ENCODE peak calls at places on chromosomes 13 and 19, in nine cellular contexts. G is left ventricle myocardium inferior; V is CD4-positive, alpha-beta memory T cell; I is cardiac muscle cell; M is ovary; C is neural progenitor cell; F is astrocyte; U is A549; H is PC-3. R is an unnamed sample.

GRCh38 chr13:37602743-37603381 is 4.3 kb upstream of the POSTN start:
- DNase-seq in G (no peak), I (peak; percentile 16), H (peak; percentile 6), V (no peak), C (no peak), F (no peak), M (no peak), U (no peak), R (no peak)

GRCh38 chr19:30492581-30492980 is 120.4 kb downstream of the ZNF536 start:
- DNase-seq in F (no peak), M (no peak), V (no peak), U (no peak), C (no peak), H (no peak), G (no peak), I (no peak), R (peak; percentile 73)

GRCh38 chr19:3700242-3701032 is at the start of gene PIP5K1C:
- DNase-seq in V (peak; percentile 86), G (peak; percentile 91), I (peak; percentile 95), C (peak; percentile 97), H (peak; percentile 79), M (peak; percentile 95), U (peak; percentile 83), F (peak; percentile 38), R (peak; percentile 78)

GRCh38 chr19:10399878-10400277 is 3.5 kb downstream of the CDC37 start:
- DNase-seq in M (no peak), V (no peak), H (no peak), I (no peak), C (no peak), U (no peak), F (no peak), G (peak; percentile 71), R (no peak)

GRCh38 chr19:17765069-17765618 is 13.9 kb downstream of the FCHO1 start:
- DNase-seq in I (no peak), C (no peak), U (peak; percentile 92), H (peak; percentile 83), G (peak; percentile 55), F (no peak), V (no peak), M (no peak), R (no peak)

GRCh38 chr19:4730740-4731171 is 7.1 kb upstream of the DPP9 start:
- DNase-seq in C (no peak), H (peak; percentile 53), M (no peak), V (peak; percentile 65), I (no peak), U (no peak), F (no peak), G (no peak), R (no peak)

GRCh38 chr13:68551701-68552522 is 1321.8 kb upstream of the PCDH9 start:
- DNase-seq in M (no peak), G (no peak), U (no peak), C (no peak), F (no peak), V (no peak), I (no peak), H (peak; percentile 10), R (no peak)

GRCh38 chr13:92196566-92197256 is 798.3 kb downstream of the GPC5 start:
- DNase-seq in G (no peak), M (no peak), V (no peak), I (no peak), H (no peak), U (no peak), F (no peak), C (no peak), R (no peak)

GRCh38 chr13:95608640-95609280 is 35.7 kb downstream of the DZIP1 start:
- DNase-seq in U (no peak), V (no peak), I (peak; percentile 61), F (no peak), M (no peak), H (no peak), G (no peak), C (no peak), R (peak; percentile 70)

GRCh38 chr13:21901772-21902708 is 231.2 kb downstream of the FGF9 start:
- DNase-seq in U (no peak), C (no peak), V (no peak), G (peak; percentile 23), I (no peak), H (no peak), M (no peak), F (no peak), R (no peak)

GRCh38 chr13:34672631-34673030 is 269.4 kb upstream of the NBEA start:
- DNase-seq in V (no peak), I (no peak), M (no peak), G (no peak), U (no peak), F (peak; percentile 35), C (no peak), H (no peak), R (no peak)

DNA sequence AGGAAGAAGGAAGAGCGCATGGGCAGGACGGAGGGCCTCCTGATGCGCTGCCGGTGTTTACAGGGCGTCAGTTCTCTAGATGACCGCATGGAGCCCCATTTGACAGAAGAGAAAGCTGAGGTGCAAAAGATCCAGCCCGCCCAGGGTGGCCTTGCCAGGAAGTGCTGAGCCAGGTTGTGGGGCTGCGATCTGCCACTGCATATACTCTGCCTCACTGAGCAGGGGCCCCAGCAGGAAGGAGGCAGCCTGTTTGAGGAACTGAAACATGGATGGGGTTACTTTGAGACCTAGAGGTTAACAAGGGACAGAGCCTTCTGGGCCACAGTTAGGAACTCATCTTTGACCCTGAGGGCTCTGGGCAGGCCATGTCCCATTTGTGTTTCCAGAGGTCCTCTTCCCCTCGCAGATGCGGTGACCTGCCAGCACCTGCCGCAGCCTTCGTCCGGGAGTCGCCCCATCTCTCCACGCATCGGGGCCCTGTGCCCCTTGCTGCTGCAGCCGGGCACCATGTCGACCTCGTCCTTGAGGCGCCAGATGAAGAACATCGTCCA is 3.2 kb downstream of the EPN1 start:
- DNase-seq in G (peak; percentile 45), U (no peak), H (no peak), I (no peak), C (no peak), M (no peak), F (no peak), V (no peak), R (no peak)
- H3K4me1 ChIP-seq in G (peaks cover 78% of the 10 kb centered on the region), U (peaks cover 29% of the 10 kb centered on the region), H (peaks cover 35% of the 10 kb centered on the region), I (peaks cover 13% of the 10 kb centered on the region), C (peaks cover 17% of the 10 kb centered on the region), M (peaks cover 27% of the 10 kb centered on the region), F (peaks cover 32% of the 10 kb centered on the region), V (peaks cover 55% of the 10 kb centered on the region), R (no peaks in the 10 kb centered on the region)

GRCh38 chr19:19257836-19258588 is 15.1 kb downstream of the TM6SF2 start:
- DNase-seq in F (no peak), V (no peak), G (no peak), M (no peak), H (no peak), I (no peak), C (no peak), U (no peak), R (no peak)

GRCh38 chr19:19257137-19257536 is 16.0 kb downstream of the TM6SF2 start:
- DNase-seq in G (no peak), V (no peak), I (no peak), U (no peak), H (no peak), F (no peak), C (no peak), M (no peak), R (no peak)

GRCh38 chr19:19260417-19260816 is 12.7 kb downstream of the TM6SF2 start:
- DNase-seq in G (no peak), I (no peak), U (no peak), V (no peak), M (no peak), F (no peak), C (no peak), H (no peak), R (no peak)

GRCh38 chr19:19259741-19260140 is 13.4 kb downstream of the TM6SF2 start:
- DNase-seq in C (peak; percentile 56), M (no peak), H (peak; percentile 41), U (peak; percentile 71), V (no peak), F (peak; percentile 8), I (no peak), G (no peak), R (peak; percentile 53)

DNA sequence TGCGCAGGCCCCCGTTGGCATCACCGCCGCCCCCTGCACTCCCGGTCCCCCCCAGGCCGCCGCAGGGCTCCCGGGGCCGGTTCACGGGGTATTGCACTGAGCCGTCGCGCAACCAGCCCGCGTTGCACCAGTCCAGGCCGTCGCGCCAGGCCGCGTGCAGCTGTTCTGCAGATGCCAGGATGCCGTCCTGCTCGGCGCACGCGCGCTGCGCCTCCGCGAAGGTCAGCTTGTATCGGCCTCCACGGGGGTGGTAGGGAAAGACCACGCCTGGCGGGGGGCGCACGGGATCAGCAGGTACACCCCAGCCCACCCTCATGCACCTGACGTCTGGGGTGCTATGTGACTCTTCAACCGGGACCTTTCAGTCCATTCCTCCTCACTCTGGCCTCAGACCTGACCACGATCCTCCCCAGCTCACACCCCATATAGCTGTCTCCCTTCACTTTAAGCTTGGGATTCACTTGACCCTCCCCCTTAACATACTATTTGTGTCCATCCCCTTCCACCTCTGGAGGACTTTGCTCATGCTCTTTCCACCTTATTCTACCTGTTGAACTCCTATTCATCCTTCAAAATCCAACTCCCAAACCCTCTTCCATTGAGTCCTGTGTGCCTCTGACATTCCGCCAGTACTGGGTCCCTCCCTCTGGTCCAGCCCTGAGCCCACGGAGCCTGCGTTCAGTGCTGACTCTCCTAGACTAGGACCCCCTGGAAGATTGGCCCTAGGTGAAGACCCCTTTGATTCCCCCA is 14.3 kb downstream of the TM6SF2 start:
- DNase-seq in C (no peak), U (no peak), M (no peak), G (no peak), H (no peak), V (no peak), I (no peak), F (no peak), R (no peak)
- H3K4me3 ChIP-seq in C (no peak overlapping the region), U (no peak overlapping the region), M (no peak overlapping the region), G (no peak overlapping the region), H (no peak overlapping the region), V (no peak overlapping the region), I (no peak overlapping the region), F (no peak overlapping the region), R (no peak overlapping the region)

DNA sequence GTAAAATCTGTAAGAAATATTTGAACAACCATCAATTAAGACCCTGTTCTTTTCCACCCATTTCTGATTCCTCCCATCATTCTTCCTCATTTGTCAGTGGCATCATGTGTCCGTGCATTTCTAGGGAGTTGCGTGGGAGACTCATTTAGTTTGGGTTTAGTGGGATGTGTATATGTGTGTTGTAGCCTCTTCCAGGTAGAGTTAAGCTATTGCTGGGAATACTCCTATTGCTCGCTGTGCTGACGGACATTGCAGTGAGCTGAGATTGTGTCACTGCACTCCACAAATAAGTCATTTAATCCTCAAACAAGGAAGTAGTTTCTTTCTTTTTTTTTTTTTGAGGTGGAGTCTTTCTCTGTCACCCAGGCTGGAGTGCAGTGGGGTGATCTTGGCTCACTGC is 42.1 kb upstream of the RCBTB2 start:
- DNase-seq in M (no peak), G (no peak), F (no peak), H (no peak), I (no peak), U (no peak), V (no peak), C (no peak), R (no peak)
- H3K27ac ChIP-seq in M (no peak overlapping the region), G (no peak overlapping the region), F (no peak overlapping the region), H (no peak overlapping the region), I (no peak overlapping the region), U (no peak overlapping the region), V (no peak overlapping the region), C (no peak overlapping the region), R (no peak overlapping the region)

DNA sequence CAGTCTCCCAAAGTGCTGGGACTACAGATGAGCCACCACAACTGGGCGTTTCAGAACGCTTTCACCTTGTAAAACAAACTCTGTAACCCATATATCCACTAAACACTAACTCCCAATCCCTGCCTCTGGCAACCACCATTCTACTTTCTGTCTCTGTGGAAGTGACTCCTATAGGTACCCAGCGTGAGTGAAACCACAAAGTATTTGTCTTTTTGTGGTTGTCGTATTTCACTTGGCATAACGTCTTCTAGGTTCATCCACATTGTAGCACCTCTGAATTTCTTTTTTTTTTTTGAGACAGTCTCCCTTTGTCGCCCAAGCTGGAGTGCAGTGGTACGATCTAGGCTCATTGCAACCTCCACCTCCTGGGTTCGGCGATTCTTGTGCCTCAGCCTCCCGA is 44.8 kb downstream of the BRD4 start:
- DNase-seq in M (no peak), H (no peak), F (no peak), I (no peak), G (no peak), U (no peak), C (no peak), V (no peak), R (no peak)
- H3K4me1 ChIP-seq in M (peaks cover 53% of the 10 kb centered on the region), H (peaks cover 18% of the 10 kb centered on the region), F (peaks cover 33% of the 10 kb centered on the region), I (peaks cover 74% of the 10 kb centered on the region), G (peaks cover 100% of the 10 kb centered on the region), U (peaks cover 74% of the 10 kb centered on the region), C (peaks cover 49% of the 10 kb centered on the region), V (peaks cover 97% of the 10 kb centered on the region), R (peaks cover 63% of the 10 kb centered on the region)